ENCODE peak calls at places on chromosomes 13 and 19, in ten cellular contexts. S is breast epithelium; W is CD8-positive, alpha-beta memory T cell; A is small intestine; R is transverse colon; X is neuronal stem cell; M is mesenchymal stem cell; L is IMR-90; Y is psoas muscle; F is PC-3. D is an unnamed sample. For H3K4me1, the result is how much of the 10 kb centered on the place peaks cover.

GRCh38 chr19:43651758-43652545 is 12.3 kb upstream of the CADM4 start:
- DNase-seq in S (peak), W (peak), A (peak), R (peak), X (no peak), M (peak), L (peak), Y (peak), F (peak), D (no peak)

GRCh38 chr19:610801-611505 is 21.3 kb downstream of the HCN2 start:
- DNase-seq in S (no peak), W (peak), A (peak), R (peak), X (no peak), M (peak), L (peak), Y (peak), F (no peak), D (no peak)

GRCh38 chr19:10419646-10420443 is 493 bp upstream of the PDE4A start:
- DNase-seq in S (no peak), W (peak), A (no peak), R (no peak), X (peak), M (peak), L (peak), Y (no peak), F (peak), D (no peak)

GRCh38 chr19:12985049-12985776 is 10.1 kb upstream of the NFIX start:
- DNase-seq in S (peak), W (peak), A (peak), R (peak), X (no peak), M (peak), L (peak), Y (peak), F (no peak), D (no peak)

GRCh38 chr19:50518091-50519005 is 4.6 kb upstream of the ASPDH start:
- DNase-seq in S (no peak), W (no peak), A (no peak), R (no peak), X (no peak), M (no peak), L (no peak), Y (no peak), F (no peak), D (no peak)

GRCh38 chr19:7541481-7541824 is 5.9 kb downstream of the PNPLA6 start:
- DNase-seq in S (no peak), W (no peak), A (no peak), R (no peak), X (no peak), M (no peak), L (no peak), Y (no peak), F (no peak), D (no peak)

GRCh38 chr19:13718733-13719132 is 45.6 kb upstream of the MRI1 start:
- DNase-seq in S (no peak), W (no peak), A (peak), R (peak), X (peak), M (no peak), L (peak), Y (no peak), F (peak), D (no peak)

GRCh38 chr19:30449673-30450072 is 77.5 kb downstream of the ZNF536 start:
- DNase-seq in S (no peak), W (no peak), A (no peak), R (no peak), X (peak), M (no peak), L (no peak), Y (no peak), F (no peak), D (no peak)

GRCh38 chr13:19089315-19089714 is 92.3 kb downstream of the TUBA3C start:
- DNase-seq in S (no peak), W (no peak), A (no peak), R (no peak), X (no peak), M (no peak), L (no peak), Y (no peak), F (peak), D (no peak)

GRCh38 chr19:30686252-30686762 is 314.1 kb downstream of the ZNF536 start:
- DNase-seq in S (no peak), W (no peak), A (no peak), R (no peak), X (no peak), M (no peak), L (no peak), Y (no peak), F (no peak), D (no peak)

GRCh38 chr19:13044160-13044853 is 49.0 kb downstream of the NFIX start:
- DNase-seq in S (no peak), W (peak), A (no peak), R (no peak), X (no peak), M (no peak), L (peak), Y (no peak), F (peak), D (peak)

GRCh38 chr13:21015284-21015683 is 46.1 kb downstream of the LATS2 start:
- DNase-seq in S (no peak), W (no peak), A (no peak), R (no peak), X (no peak), M (no peak), L (peak), Y (no peak), F (peak), D (no peak)

DNA sequence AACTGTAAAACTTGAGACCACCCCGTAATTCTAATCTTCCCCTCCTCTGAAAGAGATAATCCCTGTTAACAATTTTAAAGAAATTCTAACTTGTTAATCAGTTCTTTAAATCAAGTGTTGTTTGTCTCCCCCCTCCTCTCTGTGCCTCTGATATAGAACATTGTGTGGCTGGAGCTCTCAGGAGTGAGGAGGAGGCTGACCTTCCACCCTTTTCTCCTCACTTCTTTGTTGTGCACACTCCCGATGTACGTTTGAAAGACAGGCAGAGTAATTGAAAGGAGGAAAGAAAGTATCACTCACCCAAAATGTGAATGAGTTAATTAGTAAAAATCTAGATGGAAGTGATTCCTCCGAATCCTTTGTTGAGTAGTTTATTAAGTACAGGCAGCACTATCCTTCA is 43.8 kb downstream of the TNFRSF19 start:
- DNase-seq in S (no peak), W (no peak), A (no peak), R (no peak), X (no peak), M (no peak), L (no peak), Y (no peak), F (no peak), D (no peak)
- H3K4me1 ChIP-seq in S (under half), W (under half), A (under half), R (under half), X (under half), M (under half), L (under half), Y (under half), F (under half), D (under half)

GRCh38 chr13:51646041-51646670 is 61.9 kb downstream of the WDFY2 start:
- DNase-seq in S (no peak), W (peak), A (no peak), R (no peak), X (no peak), M (no peak), L (no peak), Y (no peak), F (no peak), D (no peak)
- H3K27ac ChIP-seq in S (peak), W (peak), A (peak), R (no peak), X (peak), M (peak), L (no peak), Y (no peak), F (no peak), D (no peak)

DNA sequence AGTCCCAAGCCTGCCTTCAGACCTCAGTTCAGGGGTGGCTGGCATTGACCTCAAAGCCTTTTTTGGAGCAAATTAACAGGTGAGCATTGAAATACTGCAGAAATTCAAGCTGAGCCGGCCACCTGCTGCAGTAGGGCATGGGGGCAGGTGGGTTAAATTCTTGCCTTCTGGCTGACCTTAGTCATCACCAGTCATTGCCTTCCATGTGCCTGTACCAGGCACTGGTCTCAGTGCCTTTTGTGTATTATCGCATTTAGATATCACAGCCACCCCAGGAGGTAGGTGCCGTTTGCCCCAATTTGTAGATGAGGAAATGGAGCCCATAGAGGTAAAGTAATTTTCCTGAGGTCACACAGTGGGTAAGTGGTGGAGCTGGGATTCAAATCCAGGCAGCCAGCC is 7.2 kb downstream of the PPP1R37 start:
- DNase-seq in S (no peak), W (no peak), A (no peak), R (no peak), X (no peak), M (no peak), L (no peak), Y (no peak), F (no peak), D (no peak)
- H3K4me1 ChIP-seq in S (under half), W (half or more), A (under half), R (half or more), X (under half), M (half or more), L (under half), Y (half or more), F (under half), D (under half)

GRCh38 chr19:28224441-28224840 is 988.5 kb downstream of the UQCRFS1 start:
- DNase-seq in S (no peak), W (no peak), A (no peak), R (no peak), X (no peak), M (no peak), L (no peak), Y (no peak), F (no peak), D (no peak)
- H3K27ac ChIP-seq in S (no peak), W (no peak), A (no peak), R (no peak), X (no peak), M (no peak), L (no peak), Y (no peak), F (no peak), D (no peak)

GRCh38 chr13:26964278-26965057 is 203.9 kb upstream of the GPR12 start:
- DNase-seq in S (no peak), W (no peak), A (no peak), R (no peak), X (no peak), M (peak), L (peak), Y (no peak), F (no peak), D (no peak)

GRCh38 chr13:26965058-26965380 is 204.4 kb upstream of the GPR12 start:
- DNase-seq in S (no peak), W (no peak), A (peak), R (peak), X (no peak), M (no peak), L (no peak), Y (no peak), F (no peak), D (no peak)

GRCh38 chr13:26968431-26969335 is 202.9 kb downstream of the USP12 start:
- DNase-seq in S (no peak), W (no peak), A (peak), R (peak), X (no peak), M (peak), L (peak), Y (no peak), F (no peak), D (no peak)

GRCh38 chr13:26967119-26968038 is 204.2 kb downstream of the USP12 start:
- DNase-seq in S (no peak), W (no peak), A (no peak), R (no peak), X (no peak), M (peak), L (no peak), Y (no peak), F (no peak), D (no peak)

GRCh38 chr13:26965976-26966375 is 205.4 kb upstream of the GPR12 start:
- DNase-seq in S (no peak), W (no peak), A (no peak), R (no peak), X (no peak), M (no peak), L (peak), Y (no peak), F (no peak), D (no peak)
- H3K4me1 ChIP-seq in S (under half), W (under half), A (under half), R (under half), X (under half), M (under half), L (under half), Y (under half), F (under half), D (under half)

GRCh38 chr19:49339364-49340068 is 4.3 kb downstream of the CD37 start:
- DNase-seq in S (peak), W (no peak), A (peak), R (peak), X (peak), M (peak), L (peak), Y (peak), F (peak), D (peak)
- H3K27ac ChIP-seq in S (peak), W (no peak), A (peak), R (peak), X (peak), M (no peak), L (no peak), Y (peak), F (no peak), D (peak)